ENCODE peak calls at places on chromosomes 13 and 19, in six cellular contexts. One of them, this sample, is unnamed.

GRCh38 chr13:98315466-98315865 is 138.4 kb upstream of the RNF113B start:
- DNase-seq in amniotic stem cell: no peak
- DNase-seq in kidney tubule cell: peak; percentile 50
- DNase-seq in heart left ventricle: no peak
- DNase-seq in left ventricle myocardium inferior: no peak
- DNase-seq in WTC11: no peak
- DNase-seq in this sample: no peak

GRCh38 chr13:84460989-84461388 is 578.7 kb upstream of the SLITRK1 start:
- DNase-seq in heart left ventricle: no peak
- DNase-seq in kidney tubule cell: no peak
- DNase-seq in left ventricle myocardium inferior: no peak
- DNase-seq in amniotic stem cell: no peak
- DNase-seq in WTC11: no peak
- DNase-seq in this sample: no peak

GRCh38 chr19:5104871-5105351 is 136.0 kb downstream of the KDM4B start:
- DNase-seq in amniotic stem cell: no peak
- DNase-seq in heart left ventricle: no peak
- DNase-seq in WTC11: no peak
- DNase-seq in left ventricle myocardium inferior: no peak
- DNase-seq in kidney tubule cell: no peak
- DNase-seq in this sample: peak; percentile 59

GRCh38 chr19:17467471-17468301 is 2.6 kb upstream of the SLC27A1 start:
- DNase-seq in WTC11: no peak
- DNase-seq in heart left ventricle: no peak
- DNase-seq in amniotic stem cell: no peak
- DNase-seq in kidney tubule cell: no peak
- DNase-seq in left ventricle myocardium inferior: no peak
- DNase-seq in this sample: peak; percentile 30

GRCh38 chr13:27463500-27463899 is 13.1 kb upstream of the MTIF3 start:
- DNase-seq in left ventricle myocardium inferior: no peak
- DNase-seq in amniotic stem cell: no peak
- DNase-seq in WTC11: no peak
- DNase-seq in heart left ventricle: no peak
- DNase-seq in kidney tubule cell: no peak
- DNase-seq in this sample: no peak

GRCh38 chr19:20840371-20840770 is 64.3 kb downstream of the ZNF66 start:
- DNase-seq in left ventricle myocardium inferior: no peak
- DNase-seq in WTC11: no peak
- DNase-seq in heart left ventricle: no peak
- DNase-seq in amniotic stem cell: no peak
- DNase-seq in kidney tubule cell: peak; percentile 74
- DNase-seq in this sample: no peak

GRCh38 chr13:46992383-46992952 is 95.6 kb upstream of the HTR2A start:
- DNase-seq in heart left ventricle: no peak
- DNase-seq in kidney tubule cell: peak; percentile 34
- DNase-seq in WTC11: no peak
- DNase-seq in amniotic stem cell: no peak
- DNase-seq in left ventricle myocardium inferior: no peak
- DNase-seq in this sample: no peak

GRCh38 chr19:48539503-48540096 is 12.4 kb upstream of the SULT2B1 start:
- DNase-seq in WTC11: no peak
- DNase-seq in left ventricle myocardium inferior: no peak
- DNase-seq in amniotic stem cell: no peak
- DNase-seq in kidney tubule cell: peak; percentile 63
- DNase-seq in heart left ventricle: no peak
- DNase-seq in this sample: peak; percentile 36

GRCh38 chr13:98576963-98577822 is at the start of gene STK24:
- DNase-seq in WTC11: peak; percentile 64
- DNase-seq in amniotic stem cell: peak; percentile 37
- DNase-seq in left ventricle myocardium inferior: peak; percentile 80
- DNase-seq in heart left ventricle: peak; percentile 85
- DNase-seq in kidney tubule cell: peak; percentile 84
- DNase-seq in this sample: peak; percentile 91